ENCODE peak calls at places on chromosomes 4 and X, in five cellular contexts. I, Z, M, E and L are unnamed samples.

GRCh38 chrX:41164469-41164868 is 79.2 kb downstream of the USP9X start:
- DNase-seq in I (no peak), Z (no peak), M (no peak), E (no peak), L (no peak)

GRCh38 chr4:37885496-37885895 is 5.4 kb upstream of the TBC1D1 start:
- DNase-seq in I (no peak), Z (no peak), M (no peak), E (no peak), L (no peak)

GRCh38 chr4:176753049-176753448 is 39.7 kb downstream of the VEGFC start:
- DNase-seq in I (peak), Z (no peak), M (peak), E (no peak), L (no peak)

GRCh38 chr4:83362492-83363329 is 28.1 kb upstream of the HPSE start:
- DNase-seq in I (no peak), Z (no peak), M (peak), E (no peak), L (no peak)

GRCh38 chr4:173990126-173990878 is 293.2 kb downstream of the FBXO8 start:
- DNase-seq in I (no peak), Z (no peak), M (peak), E (no peak), L (peak)

GRCh38 chrX:11080721-11081120 is 30.4 kb upstream of the HCCS start:
- DNase-seq in I (no peak), Z (no peak), M (no peak), E (no peak), L (no peak)

GRCh38 chr4:188138227-188138626 is 1.0 kb upstream of the TRIML1 start:
- DNase-seq in I (no peak), Z (no peak), M (peak), E (no peak), L (no peak)

GRCh38 chr4:24589448-24589847 is 5.1 kb upstream of the DHX15 start:
- DNase-seq in I (no peak), Z (no peak), M (no peak), E (no peak), L (no peak)

GRCh38 chr4:79390890-79391289 is 17.1 kb downstream of the GK2 start:
- DNase-seq in I (no peak), Z (no peak), M (no peak), E (no peak), L (no peak)

GRCh38 chrX:21766101-21766500 is 8.2 kb upstream of the SMPX start:
- DNase-seq in I (no peak), Z (no peak), M (no peak), E (no peak), L (no peak)

GRCh38 chr4:140719022-140719421 is 37.2 kb downstream of the TBC1D9 start:
- DNase-seq in I (no peak), Z (no peak), M (peak), E (no peak), L (no peak)

GRCh38 chr4:28287837-28288236 is 1427.2 kb downstream of the STIM2 start:
- DNase-seq in I (no peak), Z (no peak), M (peak), E (no peak), L (no peak)

GRCh38 chr4:7806724-7807123 is 132.9 kb downstream of the AFAP1 start:
- DNase-seq in I (no peak), Z (no peak), M (no peak), E (no peak), L (no peak)

GRCh38 chr4:141339386-141339785 is 118.7 kb downstream of the ZNF330 start:
- DNase-seq in I (no peak), Z (no peak), M (no peak), E (no peak), L (no peak)

GRCh38 chrX:113802837-113803236 is 781.0 kb upstream of the HTR2C start:
- DNase-seq in I (no peak), Z (no peak), M (no peak), E (no peak), L (no peak)

GRCh38 chr4:135372131-135372530 is 1170.5 kb upstream of the PABPC4L start:
- DNase-seq in I (no peak), Z (no peak), M (no peak), E (no peak), L (no peak)

GRCh38 chrX:17546356-17546755 is 171.4 kb downstream of the NHS start:
- DNase-seq in I (no peak), Z (no peak), M (no peak), E (no peak), L (no peak)

GRCh38 chrX:106631615-106632014 is 19.8 kb downstream of the RADX start:
- DNase-seq in I (no peak), Z (no peak), M (no peak), E (no peak), L (no peak)

GRCh38 chr4:10458190-10458589 is 964 bp upstream of the ZNF518B start:
- DNase-seq in I (no peak), Z (no peak), M (peak), E (no peak), L (no peak)

GRCh38 chrX:34578237-34578636 is 78.8 kb downstream of the TMEM47 start:
- DNase-seq in I (no peak), Z (no peak), M (peak), E (no peak), L (no peak)